ENCODE peak calls at places on chromosomes 16 and 17, in five cellular contexts. One of them, this sample, is unnamed.

GRCh38 chr17:80708497-80708896 is 163.9 kb downstream of the RPTOR start:
- DNase-seq in CD8-positive, alpha-beta memory T cell: no peak
- DNase-seq in CD4-positive, CD25-positive, alpha-beta regulatory T cell: no peak
- DNase-seq in hepatocyte: no peak
- DNase-seq in midbrain: no peak
- DNase-seq in this sample: no peak

GRCh38 chr16:4212207-4212933 is 29.5 kb downstream of the SRL start:
- DNase-seq in CD4-positive, CD25-positive, alpha-beta regulatory T cell: no peak
- DNase-seq in hepatocyte: no peak
- DNase-seq in CD8-positive, alpha-beta memory T cell: no peak
- DNase-seq in midbrain: no peak
- DNase-seq in this sample: no peak

GRCh38 chr17:8739104-8739503 is 5.5 kb downstream of the CCDC42 start:
- DNase-seq in CD4-positive, CD25-positive, alpha-beta regulatory T cell: no peak
- DNase-seq in midbrain: no peak
- DNase-seq in CD8-positive, alpha-beta memory T cell: no peak
- DNase-seq in hepatocyte: peak; percentile 37
- DNase-seq in this sample: no peak

GRCh38 chr17:36092228-36092627 is 2.3 kb upstream of the CCL3 start:
- DNase-seq in midbrain: no peak
- DNase-seq in CD4-positive, CD25-positive, alpha-beta regulatory T cell: no peak
- DNase-seq in hepatocyte: no peak
- DNase-seq in CD8-positive, alpha-beta memory T cell: no peak
- DNase-seq in this sample: peak; percentile 53

GRCh38 chr17:74118504-74118903 is 85.0 kb upstream of the RPL38 start:
- DNase-seq in midbrain: no peak
- DNase-seq in hepatocyte: peak; percentile 31
- DNase-seq in CD8-positive, alpha-beta memory T cell: no peak
- DNase-seq in CD4-positive, CD25-positive, alpha-beta regulatory T cell: no peak
- DNase-seq in this sample: no peak

GRCh38 chr16:54630284-54630967 is 300.2 kb upstream of the IRX5 start:
- DNase-seq in midbrain: no peak
- DNase-seq in hepatocyte: no peak
- DNase-seq in CD8-positive, alpha-beta memory T cell: no peak
- DNase-seq in CD4-positive, CD25-positive, alpha-beta regulatory T cell: no peak
- DNase-seq in this sample: no peak

GRCh38 chr17:28385037-28385797 is 13.7 kb downstream of the SARM1 start:
- DNase-seq in hepatocyte: peak; percentile 26
- DNase-seq in CD4-positive, CD25-positive, alpha-beta regulatory T cell: no peak
- DNase-seq in midbrain: no peak
- DNase-seq in CD8-positive, alpha-beta memory T cell: no peak
- DNase-seq in this sample: peak; percentile 57

GRCh38 chr17:64938925-64939474 is 19.7 kb upstream of the LRRC37A3 start:
- DNase-seq in CD4-positive, CD25-positive, alpha-beta regulatory T cell: no peak
- DNase-seq in hepatocyte: peak; percentile 58
- DNase-seq in midbrain: peak; percentile 15
- DNase-seq in CD8-positive, alpha-beta memory T cell: no peak
- DNase-seq in this sample: peak; percentile 71

GRCh38 chr17:72489273-72489641 is 368.4 kb downstream of the SOX9 start:
- DNase-seq in hepatocyte: no peak
- DNase-seq in midbrain: no peak
- DNase-seq in CD4-positive, CD25-positive, alpha-beta regulatory T cell: no peak
- DNase-seq in CD8-positive, alpha-beta memory T cell: no peak
- DNase-seq in this sample: no peak

GRCh38 chr17:72603346-72604242 is 482.8 kb downstream of the SOX9 start:
- DNase-seq in CD4-positive, CD25-positive, alpha-beta regulatory T cell: no peak
- DNase-seq in CD8-positive, alpha-beta memory T cell: no peak
- DNase-seq in midbrain: no peak
- DNase-seq in hepatocyte: no peak
- DNase-seq in this sample: no peak

GRCh38 chr17:42200702-42201101 is 6.4 kb upstream of the GHDC start:
- DNase-seq in midbrain: peak; percentile 42
- DNase-seq in hepatocyte: peak; percentile 60
- DNase-seq in CD4-positive, CD25-positive, alpha-beta regulatory T cell: no peak
- DNase-seq in CD8-positive, alpha-beta memory T cell: no peak
- DNase-seq in this sample: no peak

GRCh38 chr16:27759301-27759871 is 209.4 kb downstream of the KATNIP start:
- DNase-seq in hepatocyte: no peak
- DNase-seq in midbrain: no peak
- DNase-seq in CD8-positive, alpha-beta memory T cell: no peak
- DNase-seq in CD4-positive, CD25-positive, alpha-beta regulatory T cell: no peak
- DNase-seq in this sample: no peak

GRCh38 chr17:39327109-39327508 is 74.3 kb downstream of the FBXL20 start:
- DNase-seq in hepatocyte: no peak
- DNase-seq in midbrain: no peak
- DNase-seq in CD4-positive, CD25-positive, alpha-beta regulatory T cell: no peak
- DNase-seq in CD8-positive, alpha-beta memory T cell: no peak
- DNase-seq in this sample: no peak

GRCh38 chr17:44279586-44280344 is 11.8 kb upstream of the SLC4A1 start:
- DNase-seq in CD8-positive, alpha-beta memory T cell: peak; percentile 10
- DNase-seq in midbrain: peak; percentile 42
- DNase-seq in CD4-positive, CD25-positive, alpha-beta regulatory T cell: no peak
- DNase-seq in hepatocyte: peak; percentile 59
- DNase-seq in this sample: no peak